ENCODE peak calls at places on chromosomes 13 and 19, in five cellular contexts. Z is fibroblast of pulmonary artery, Q is endothelial cell, H is ovary, M is kidney epithelial cell. U is an unnamed sample.

GRCh38 chr13:46119883-46120614 is 15.2 kb upstream of the CPB2 start:
- DNase-seq in Z (peak; percentile 74), Q (no peak), H (peak; percentile 10), M (peak; percentile 49), U (peak; percentile 77)

GRCh38 chr19:58010507-58010906 is 7.9 kb upstream of the ZNF606 start:
- DNase-seq in Z (no peak), Q (no peak), H (no peak), M (no peak), U (no peak)

GRCh38 chr13:79492313-79492798 is 11.4 kb downstream of the NDFIP2 start:
- DNase-seq in Z (no peak), Q (no peak), H (no peak), M (no peak), U (peak; percentile 35)

GRCh38 chr13:50168803-50169202 is 153.6 kb downstream of the KCNRG start:
- DNase-seq in Z (no peak), Q (no peak), H (no peak), M (no peak), U (no peak)

GRCh38 chr19:28217064-28217463 is 995.9 kb downstream of the UQCRFS1 start:
- DNase-seq in Z (no peak), Q (no peak), H (no peak), M (no peak), U (no peak)

GRCh38 chr13:62209539-62209938 is 793.9 kb upstream of the PCDH20 start:
- DNase-seq in Z (no peak), Q (no peak), H (no peak), M (no peak), U (no peak)

GRCh38 chr19:41965127-41965526 is 6.0 kb upstream of the RABAC1 start:
- DNase-seq in Z (no peak), Q (no peak), H (no peak), M (no peak), U (no peak)

GRCh38 chr13:58056411-58056810 is 424.9 kb downstream of the PCDH17 start:
- DNase-seq in Z (no peak), Q (no peak), H (no peak), M (no peak), U (no peak)

GRCh38 chr19:13825489-13826475 is 30.5 kb downstream of the ZSWIM4 start:
- DNase-seq in Z (no peak), Q (no peak), H (no peak), M (no peak), U (peak; percentile 50)

GRCh38 chr13:30037766-30038165 is 187.3 kb upstream of the UBL3 start:
- DNase-seq in Z (peak; percentile 25), Q (no peak), H (no peak), M (no peak), U (no peak)

GRCh38 chr19:10295847-10296591 is 6.3 kb downstream of the ICAM5 start:
- DNase-seq in Z (no peak), Q (peak; percentile 44), H (no peak), M (no peak), U (no peak)
- TF ChIP-seq CTCF in Z (no peak), Q (no peak), H (no peak), M (no peak), U (no peak)

GRCh38 chr19:39542198-39542597 is 2.2 kb upstream of the EID2 start:
- DNase-seq in Z (peak; percentile 34), Q (peak; percentile 23), H (no peak), M (no peak), U (no peak)

GRCh38 chr19:39539165-39539518 is 819 bp downstream of the EID2 start:
- DNase-seq in Z (peak; percentile 46), Q (no peak), H (no peak), M (no peak), U (no peak)

GRCh38 chr19:39543477-39543857 is 3.5 kb upstream of the EID2 start:
- DNase-seq in Z (no peak), Q (no peak), H (no peak), M (no peak), U (no peak)

GRCh38 chr19:39540333-39540673 is 342 bp upstream of the EID2 start:
- DNase-seq in Z (no peak), Q (no peak), H (no peak), M (no peak), U (no peak)

GRCh38 chr19:39539519-39540332 is at the start of gene EID2:
- DNase-seq in Z (peak; percentile 96), Q (peak; percentile 94), H (peak; percentile 94), M (peak; percentile 73), U (peak; percentile 93)
- TF ChIP-seq CTCF in Z (peak; percentile 78), Q (peak; percentile 79), H (peak; percentile 81), M (peak; percentile 87), U (peak; percentile 68)

DNA sequence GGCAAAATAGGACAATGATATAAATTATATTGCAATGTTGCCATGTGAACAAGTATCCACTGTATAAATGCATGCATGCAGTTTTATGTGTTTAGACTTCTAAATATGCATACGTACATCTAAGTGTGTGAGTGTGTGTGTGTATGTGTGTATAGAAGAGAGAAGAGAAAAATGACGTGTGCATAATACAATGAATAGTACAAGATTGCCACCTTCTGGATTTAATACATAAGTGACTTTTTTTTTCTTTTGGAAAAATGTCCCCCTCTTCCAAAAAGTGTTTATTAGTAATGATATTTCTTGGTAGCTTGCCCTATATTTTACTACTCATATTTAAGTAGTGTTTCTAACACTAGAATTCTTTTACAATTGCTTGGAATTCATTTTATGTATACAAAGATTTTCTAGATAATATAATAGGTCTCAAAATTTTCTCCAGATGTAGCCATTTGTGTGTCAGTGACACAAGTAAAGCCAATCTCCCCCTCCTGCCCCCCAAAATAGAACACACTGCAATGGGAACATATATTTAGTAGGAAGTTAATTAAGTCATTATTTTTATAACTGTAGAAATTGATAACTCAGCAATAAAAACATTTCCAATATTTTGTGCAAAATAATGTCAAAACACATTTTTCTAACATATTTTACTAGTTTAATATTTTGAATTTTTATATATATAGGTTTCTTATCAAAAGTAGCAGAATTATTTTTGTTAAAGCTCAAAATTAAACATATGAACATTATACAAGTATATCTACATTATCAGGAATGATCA is 783.3 kb upstream of the ATXN8OS start:
- DNase-seq in Z (peak; percentile 1), Q (no peak), H (no peak), M (no peak), U (peak; percentile 36)
- TF ChIP-seq CTCF in Z (no peak), Q (no peak), H (no peak), M (peak; percentile 16), U (peak; percentile 57)

GRCh38 chr13:90652036-90652435 is 695.5 kb upstream of the MIR17HG start:
- DNase-seq in Z (no peak), Q (no peak), H (no peak), M (no peak), U (no peak)
- TF ChIP-seq CTCF in Z (no peak), Q (no peak), H (no peak), M (no peak), U (no peak)

GRCh38 chr13:44306401-44307192 is 67.0 kb upstream of the SERP2 start:
- DNase-seq in Z (peak; percentile 99), Q (peak; percentile 31), H (peak; percentile 75), M (peak; percentile 98), U (peak; percentile 99)

GRCh38 chr13:44304433-44304725 is 69.2 kb upstream of the SERP2 start:
- DNase-seq in Z (no peak), Q (no peak), H (no peak), M (no peak), U (no peak)

GRCh38 chr13:44305216-44305615 is 68.4 kb upstream of the SERP2 start:
- DNase-seq in Z (no peak), Q (no peak), H (no peak), M (no peak), U (no peak)

GRCh38 chr13:44307255-44307654 is 66.4 kb upstream of the SERP2 start:
- DNase-seq in Z (no peak), Q (no peak), H (no peak), M (no peak), U (peak; percentile 31)

DNA sequence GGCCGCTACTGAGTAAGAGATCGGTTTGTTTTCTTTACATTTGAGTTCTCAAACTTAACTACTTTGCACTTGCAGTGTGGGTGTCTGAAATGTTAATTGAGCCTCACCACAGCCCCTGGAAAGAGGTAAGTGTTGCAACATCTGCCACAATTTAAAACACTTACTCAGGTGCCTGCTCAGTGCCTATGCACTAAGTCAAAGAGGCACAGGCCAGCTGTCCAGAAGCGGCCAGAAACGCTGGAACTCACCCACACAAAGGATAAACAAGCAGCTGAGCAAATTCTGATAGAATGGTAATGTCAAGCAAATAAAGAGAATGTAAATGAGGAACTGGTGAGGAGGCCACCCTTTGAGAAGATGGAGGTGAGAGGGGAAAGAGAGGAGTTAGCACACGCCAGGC is 67.8 kb upstream of the SERP2 start:
- DNase-seq in Z (no peak), Q (no peak), H (no peak), M (no peak), U (peak; percentile 62)
- TF ChIP-seq CTCF in Z (no peak), Q (no peak), H (no peak), M (no peak), U (no peak)

GRCh38 chr19:35211545-35212230 is 16.9 kb downstream of the FAM187B start:
- DNase-seq in Z (no peak), Q (no peak), H (no peak), M (no peak), U (no peak)
- TF ChIP-seq CTCF in Z (no peak), Q (no peak), H (no peak), M (no peak), U (no peak)

GRCh38 chr13:51583875-51584730 is at the start of gene WDFY2:
- DNase-seq in Z (peak; percentile 100), Q (peak; percentile 99), H (peak; percentile 100), M (peak; percentile 98), U (peak; percentile 100)
- TF ChIP-seq CTCF in Z (no peak), Q (peak; percentile 35), H (peak; percentile 9), M (no peak), U (no peak)

GRCh38 chr13:105538346-105538745 is 997.1 kb downstream of the EFNB2 start:
- DNase-seq in Z (no peak), Q (no peak), H (no peak), M (no peak), U (no peak)
- TF ChIP-seq CTCF in Z (no peak), Q (no peak), H (no peak), M (no peak), U (no peak)

DNA sequence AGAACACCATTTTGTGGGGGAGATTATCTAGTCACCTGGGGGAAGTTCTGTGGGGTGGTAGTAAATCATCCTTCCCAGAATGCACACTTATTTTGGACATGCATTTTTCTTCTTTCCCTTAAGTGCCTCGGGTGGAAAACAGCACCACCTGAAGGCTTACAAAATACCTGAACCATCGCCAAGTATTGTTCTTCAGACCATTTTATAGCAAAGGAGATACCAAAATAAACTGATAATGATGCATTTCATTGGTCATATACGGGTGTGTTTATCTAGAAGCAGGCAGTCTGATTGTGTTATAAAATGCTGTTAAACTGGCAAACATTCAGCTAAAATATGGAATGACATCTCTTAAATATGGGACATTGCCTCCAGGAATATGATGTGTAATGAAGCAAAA is 1034.7 kb downstream of the SLITRK1 start:
- DNase-seq in Z (peak; percentile 5), Q (no peak), H (no peak), M (no peak), U (peak; percentile 25)
- TF ChIP-seq CTCF in Z (no peak), Q (no peak), H (no peak), M (peak; percentile 28), U (no peak)